ENCODE peak calls at places on chromosomes 6 and 20, in nine cellular contexts. B is adrenal gland, D is DND-41, E is GM12878, T is upper lobe of right lung, L is sigmoid colon, S is coronary artery, A is right lobe of liver, R is lung. O is an unnamed sample.

GRCh38 chr6:1318036-1318435 is 6.1 kb downstream of the FOXQ1 start:
- DNase-seq in A (no peak), E (no peak), S (no peak), D (no peak), L (no peak), R (no peak), T (no peak), B (no peak), O (no peak)

GRCh38 chr6:111658445-111659154 is 52.9 kb upstream of the TRAF3IP2 start:
- DNase-seq in L (no peak), R (no peak), E (no peak), A (no peak), D (no peak), T (no peak), B (no peak), S (no peak), O (no peak)

GRCh38 chr20:4702562-4703280 is 19.0 kb upstream of the PRND start:
- DNase-seq in A (no peak), D (no peak), T (no peak), S (no peak), R (no peak), E (no peak), B (no peak), L (no peak), O (no peak)

GRCh38 chr20:11118802-11119380 is 445.1 kb upstream of the JAG1 start:
- DNase-seq in T (no peak), A (no peak), L (no peak), S (no peak), E (no peak), D (no peak), R (no peak), B (no peak), O (no peak)

GRCh38 chr20:16551601-16552419 is 21.4 kb downstream of the KIF16B start:
- DNase-seq in L (no peak), T (no peak), R (no peak), E (no peak), B (no peak), D (no peak), S (no peak), A (no peak), O (no peak)

GRCh38 chr6:169850746-169851145 is 99.3 kb downstream of the ERMARD start:
- DNase-seq in A (no peak), T (peak), B (no peak), D (no peak), E (no peak), L (no peak), S (peak), R (no peak), O (no peak)

GRCh38 chr6:6251555-6252280 is 68.7 kb downstream of the F13A1 start:
- DNase-seq in L (no peak), S (no peak), A (no peak), E (no peak), D (no peak), R (no peak), T (no peak), B (no peak), O (no peak)

GRCh38 chr6:106702451-106703110 is 73.2 kb downstream of the QRSL1 start:
- DNase-seq in D (peak), T (no peak), B (no peak), E (peak), A (peak), L (no peak), R (no peak), S (no peak), O (no peak)

GRCh38 chr20:1180949-1181348 is 3.8 kb downstream of the TMEM74B start:
- DNase-seq in S (no peak), B (no peak), T (no peak), D (no peak), E (no peak), L (no peak), A (no peak), R (no peak), O (no peak)

GRCh38 chr6:14932485-14933178 is 313.2 kb upstream of the JARID2 start:
- DNase-seq in E (no peak), L (no peak), D (no peak), R (no peak), A (no peak), T (no peak), B (no peak), S (no peak), O (no peak)

GRCh38 chr6:32194825-32195651 is 2.6 kb upstream of the GPSM3 start:
- DNase-seq in R (no peak), T (no peak), B (no peak), A (no peak), L (no peak), S (peak), E (no peak), D (peak), O (no peak)

GRCh38 chr6:131960371-131961133 is 9.4 kb upstream of the CCN2 start:
- DNase-seq in R (no peak), B (no peak), A (no peak), S (no peak), L (no peak), E (no peak), D (no peak), T (no peak), O (no peak)

GRCh38 chr20:10113746-10114145 is 79.0 kb downstream of the ANKEF1 start:
- DNase-seq in B (no peak), S (no peak), R (no peak), L (no peak), A (no peak), E (no peak), T (no peak), D (no peak), O (no peak)

GRCh38 chr6:128759901-128760300 is 123.0 kb upstream of the LAMA2 start:
- DNase-seq in D (no peak), L (no peak), A (no peak), S (no peak), R (no peak), B (no peak), T (peak), E (no peak), O (no peak)

GRCh38 chr6:29839917-29840316 is 12.3 kb downstream of the HLA-G start:
- DNase-seq in L (no peak), B (no peak), D (no peak), S (no peak), R (no peak), E (no peak), A (no peak), T (no peak), O (no peak)

GRCh38 chr6:127120109-127120786 is 1.8 kb downstream of the RSPO3 start:
- DNase-seq in L (peak), S (no peak), E (no peak), T (peak), R (no peak), B (no peak), D (no peak), A (no peak), O (no peak)

GRCh38 chr6:168039849-168040248 is 39.2 kb downstream of the FRMD1 start:
- DNase-seq in T (peak), S (no peak), A (no peak), R (no peak), D (peak), B (no peak), L (peak), E (no peak), O (no peak)

GRCh38 chr20:38962898-38963484 is 847 bp downstream of the DHX35 start:
- DNase-seq in A (no peak), B (no peak), D (no peak), T (no peak), S (no peak), E (no peak), R (no peak), L (no peak), O (no peak)

GRCh38 chr20:53869466-53870258 is 200.7 kb downstream of the BCAS1 start:
- DNase-seq in R (peak), S (no peak), D (peak), A (peak), E (peak), T (no peak), B (peak), L (peak), O (no peak)

GRCh38 chr20:10709916-10710315 is 36.1 kb upstream of the JAG1 start:
- DNase-seq in E (no peak), R (no peak), B (no peak), T (no peak), L (no peak), S (no peak), D (no peak), A (no peak), O (no peak)

GRCh38 chr20:51410586-51411325 is 131.8 kb downstream of the NFATC2 start:
- DNase-seq in A (no peak), D (no peak), B (no peak), E (no peak), L (no peak), T (no peak), R (no peak), S (no peak), O (no peak)
- H3K4me3 ChIP-seq in A (no peak), D (no peak), B (no peak), E (no peak), L (no peak), T (no peak), R (no peak), S (no peak), O (no peak)

DNA sequence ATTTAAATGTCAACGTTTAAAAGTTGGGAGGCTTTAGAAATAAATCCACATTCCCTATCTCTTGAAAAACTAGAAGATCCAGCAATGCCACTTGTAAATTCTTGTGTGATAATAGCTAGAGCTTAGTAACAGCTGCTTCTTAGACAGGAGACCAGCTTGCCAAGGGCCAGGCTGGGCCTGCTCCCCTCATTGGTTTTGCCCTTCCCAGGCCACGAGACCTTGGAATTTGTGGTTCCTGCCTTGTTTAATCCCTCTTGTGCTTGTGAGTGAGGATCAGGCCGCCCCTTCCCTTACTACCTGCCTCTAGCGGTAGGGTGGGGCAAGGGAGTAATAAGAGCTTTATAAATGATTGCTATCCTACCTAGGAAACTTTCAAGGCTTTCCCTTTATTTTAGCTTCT is 363.5 kb downstream of the SYNE1 start:
- DNase-seq in S (no peak), B (no peak), T (no peak), A (no peak), L (no peak), D (no peak), E (no peak), R (no peak), O (no peak)
- TF ChIP-seq CTCF in S (no peak), B (no peak), T (no peak), A (no peak), L (no peak), D (no peak), E (no peak), R (no peak), O (no peak)

DNA sequence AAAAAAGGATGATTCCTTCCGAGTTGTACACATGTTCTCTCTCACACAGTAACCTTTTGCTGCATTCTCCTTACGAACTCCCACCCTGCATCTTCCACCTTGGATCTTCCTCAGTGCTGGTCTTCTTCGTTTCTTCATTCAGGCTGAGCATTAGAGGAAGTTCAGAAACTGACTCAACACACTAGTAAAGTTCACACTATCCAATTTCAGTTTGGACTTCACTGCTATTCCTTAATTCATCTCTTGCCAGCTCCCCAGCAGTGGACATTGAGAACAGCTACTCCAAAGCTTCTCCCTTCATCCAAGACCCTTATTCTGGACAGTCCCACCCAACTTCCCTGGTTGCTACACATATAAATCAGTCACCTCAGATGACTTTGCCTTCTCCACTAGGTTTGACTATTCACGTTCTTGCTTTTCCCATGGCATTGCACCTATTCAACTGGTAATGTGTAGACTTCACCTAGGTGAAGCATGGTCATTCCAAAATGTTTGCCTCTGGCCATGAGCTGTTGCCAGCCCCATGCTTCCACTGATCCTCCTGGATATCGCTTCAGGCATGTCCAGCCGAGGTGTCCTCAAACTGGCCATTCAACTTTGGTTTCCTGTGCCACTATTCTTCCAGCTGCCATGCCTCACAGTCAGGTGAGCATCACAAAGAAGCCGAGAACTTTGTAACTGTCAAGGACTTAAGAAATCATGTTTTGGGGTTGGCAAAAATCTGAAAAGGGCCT is 103.9 kb upstream of the EMILIN3 start:
- DNase-seq in D (no peak), E (no peak), T (no peak), A (no peak), B (no peak), R (no peak), S (no peak), L (no peak), O (no peak)
- H3K27ac ChIP-seq in D (no peak), E (no peak), T (no peak), A (no peak), B (no peak), R (no peak), S (no peak), L (no peak), O (no peak)

GRCh38 chr6:41634657-41635056 is 3.6 kb upstream of the MDFI start:
- DNase-seq in R (no peak), B (no peak), D (no peak), S (no peak), A (no peak), L (peak), E (no peak), T (peak), O (no peak)

GRCh38 chr6:41638002-41638800 is at the start of gene MDFI:
- DNase-seq in R (no peak), E (no peak), S (no peak), B (no peak), D (peak), T (no peak), A (no peak), L (no peak), O (no peak)

GRCh38 chr6:41635365-41635764 is 2.9 kb upstream of the MDFI start:
- DNase-seq in L (peak), A (no peak), R (no peak), D (no peak), B (no peak), S (no peak), E (no peak), T (peak), O (no peak)

GRCh38 chr6:41637179-41638001 is 878 bp upstream of the MDFI start:
- DNase-seq in S (no peak), R (no peak), B (no peak), L (no peak), T (no peak), D (no peak), E (no peak), A (no peak), O (no peak)

DNA sequence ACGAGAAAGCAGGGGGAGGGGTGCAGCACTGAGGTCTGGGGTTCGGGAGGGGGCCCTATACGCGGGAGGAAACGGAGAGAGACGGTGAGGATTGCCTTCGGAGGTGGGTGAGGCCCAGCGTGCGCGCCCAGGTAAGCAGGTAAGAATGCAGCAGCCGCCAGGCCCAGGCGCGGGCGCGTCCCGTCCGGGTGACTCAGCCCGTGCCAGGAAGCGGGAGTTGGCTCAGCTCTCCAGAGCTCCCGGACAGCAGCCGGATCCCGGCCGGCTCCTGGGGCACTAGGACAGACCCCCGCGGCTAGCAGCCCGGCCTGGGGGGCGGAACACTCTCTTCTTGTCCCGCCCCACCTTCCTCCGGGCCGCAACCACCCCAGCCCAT is 1.5 kb upstream of the MDFI start:
- DNase-seq in D (no peak), L (peak), A (no peak), B (peak), T (peak), R (no peak), S (no peak), E (no peak), O (no peak)
- H3K4me3 ChIP-seq in D (no peak), L (no peak), A (no peak), B (no peak), T (peak), R (no peak), S (peak), E (no peak), O (no peak)

DNA sequence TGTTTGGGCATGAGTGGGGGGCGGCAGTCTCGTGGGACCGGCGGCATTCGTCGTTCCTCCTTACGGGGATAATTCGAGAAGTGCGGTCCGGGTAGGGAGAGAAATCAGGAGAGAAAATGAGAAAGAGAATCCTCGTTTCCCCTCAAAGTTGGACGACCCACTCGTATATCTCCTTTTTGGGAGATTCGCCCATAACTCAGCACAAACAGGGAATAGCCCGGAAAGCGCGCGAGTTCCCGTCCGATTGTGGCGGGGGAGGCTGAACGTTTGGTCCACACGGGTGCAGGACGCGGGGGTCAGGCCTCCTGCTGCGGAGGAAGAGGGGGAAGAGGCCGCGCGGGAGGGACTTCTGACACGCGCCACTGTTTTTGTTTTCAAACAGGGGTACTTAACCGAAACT is 42.4 kb downstream of the POPDC3 start:
- DNase-seq in L (peak), B (no peak), T (no peak), S (no peak), R (no peak), A (no peak), D (no peak), E (no peak), O (no peak)
- TF ChIP-seq CTCF in L (no peak), B (no peak), T (no peak), S (no peak), R (no peak), A (no peak), D (no peak), E (no peak), O (no peak)

GRCh38 chr6:73700060-73700459 is 4.1 kb downstream of the CD109 start:
- DNase-seq in L (no peak), T (no peak), S (no peak), D (no peak), A (no peak), R (no peak), B (no peak), E (no peak), O (no peak)

GRCh38 chr6:73696990-73697651 is 1.1 kb downstream of the CD109 start:
- DNase-seq in S (no peak), E (no peak), L (no peak), T (no peak), R (no peak), D (no peak), B (no peak), A (no peak), O (no peak)

GRCh38 chr6:73694711-73695411 is 1.1 kb upstream of the CD109 start:
- DNase-seq in T (no peak), L (no peak), S (no peak), A (no peak), R (no peak), D (no peak), B (no peak), E (no peak), O (no peak)

GRCh38 chr6:73699656-73700055 is 3.7 kb downstream of the CD109 start:
- DNase-seq in T (no peak), S (no peak), D (no peak), A (no peak), B (no peak), E (no peak), L (no peak), R (no peak), O (no peak)

DNA sequence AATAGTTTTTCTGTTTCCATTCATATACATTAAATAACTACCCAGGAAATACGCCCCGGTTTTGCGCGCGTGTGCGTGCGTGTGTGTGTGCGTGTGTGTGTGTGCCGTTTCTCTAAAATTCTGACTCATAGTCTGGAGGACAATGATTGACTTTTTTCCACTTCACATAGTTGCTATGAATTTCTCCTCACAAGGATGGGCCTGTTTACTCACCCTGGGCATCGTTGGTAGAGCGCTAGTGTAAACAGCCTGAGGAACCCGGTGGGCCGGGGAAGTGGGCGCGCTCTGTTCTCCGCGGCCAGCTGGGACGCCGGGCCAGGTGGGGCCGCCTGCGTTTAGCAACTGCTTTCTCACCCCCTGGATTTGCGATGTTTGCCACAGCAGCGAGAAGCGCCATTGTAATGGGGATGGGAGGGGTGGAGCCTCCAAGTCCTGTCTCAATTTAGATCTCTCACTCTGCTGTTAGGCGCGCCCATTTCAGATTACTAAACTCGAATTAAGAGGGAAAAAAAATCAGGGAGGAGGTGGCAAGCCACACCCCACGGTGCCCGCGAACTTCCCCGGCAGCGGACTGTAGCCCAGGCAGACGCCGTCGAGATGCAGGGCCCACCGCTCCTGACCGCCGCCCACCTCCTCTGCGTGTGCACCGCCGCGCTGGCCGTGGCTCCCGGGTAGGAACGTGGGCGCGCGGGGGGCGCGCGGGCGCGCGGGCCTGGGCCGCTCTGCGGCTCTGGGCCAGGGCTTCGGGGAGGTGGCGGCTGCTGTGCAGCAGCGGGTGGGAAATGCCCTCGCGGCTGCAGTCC is at the start of gene CD109:
- DNase-seq in T (peak), D (peak), E (no peak), B (peak), R (peak), S (no peak), A (no peak), L (peak), O (peak)
- H3K27ac ChIP-seq in T (peak), D (peak), E (no peak), B (no peak), R (peak), S (peak), A (no peak), L (peak), O (peak)